ENCODE peak calls at places on chromosome 7, in four cellular contexts. One of them, this sample, is unnamed.

GRCh38 chr7:50940621-50941020 is 157.9 kb upstream of the GRB10 start:
- DNase-seq in sigmoid colon: no peak
- DNase-seq in transverse colon: no peak
- DNase-seq in GM12865: no peak
- DNase-seq in this sample: no peak

GRCh38 chr7:101612885-101613490 is 16.1 kb downstream of the MYL10 start:
- DNase-seq in sigmoid colon: no peak
- DNase-seq in transverse colon: no peak
- DNase-seq in GM12865: no peak
- DNase-seq in this sample: no peak

GRCh38 chr7:81600608-81601007 is 169.2 kb downstream of the HGF start:
- DNase-seq in sigmoid colon: no peak
- DNase-seq in transverse colon: no peak
- DNase-seq in GM12865: no peak
- DNase-seq in this sample: no peak

GRCh38 chr7:519974-520458 is 370 bp upstream of the PDGFA start:
- DNase-seq in sigmoid colon: peak; percentile 80
- DNase-seq in transverse colon: peak; percentile 48
- DNase-seq in GM12865: peak; percentile 45
- DNase-seq in this sample: no peak

GRCh38 chr7:34837316-34837715 is 179.3 kb downstream of the NPSR1 start:
- DNase-seq in sigmoid colon: no peak
- DNase-seq in transverse colon: no peak
- DNase-seq in GM12865: no peak
- DNase-seq in this sample: no peak

GRCh38 chr7:105591522-105591921 is 10.2 kb upstream of the EFCAB10 start:
- DNase-seq in sigmoid colon: no peak
- DNase-seq in transverse colon: no peak
- DNase-seq in GM12865: no peak
- DNase-seq in this sample: no peak

GRCh38 chr7:130891254-130892094 is 157.5 kb upstream of the KLF14 start:
- DNase-seq in sigmoid colon: peak; percentile 83
- DNase-seq in transverse colon: no peak
- DNase-seq in GM12865: no peak
- DNase-seq in this sample: no peak

GRCh38 chr7:108226723-108227359 is 96.7 kb upstream of the LAMB4 start:
- DNase-seq in sigmoid colon: no peak
- DNase-seq in transverse colon: no peak
- DNase-seq in GM12865: no peak
- DNase-seq in this sample: no peak

GRCh38 chr7:70406419-70407189 is 725.3 kb upstream of the GALNT17 start:
- DNase-seq in sigmoid colon: no peak
- DNase-seq in transverse colon: no peak
- DNase-seq in GM12865: no peak
- DNase-seq in this sample: no peak

GRCh38 chr7:32244806-32245345 is 174.7 kb upstream of the PDE1C start:
- DNase-seq in sigmoid colon: no peak
- DNase-seq in transverse colon: no peak
- DNase-seq in GM12865: no peak
- DNase-seq in this sample: no peak

GRCh38 chr7:70434376-70434775 is 697.6 kb upstream of the GALNT17 start:
- DNase-seq in sigmoid colon: no peak
- DNase-seq in transverse colon: no peak
- DNase-seq in GM12865: no peak
- DNase-seq in this sample: no peak

GRCh38 chr7:78301361-78301760 is 502.8 kb downstream of the PHTF2 start:
- DNase-seq in sigmoid colon: no peak
- DNase-seq in transverse colon: no peak
- DNase-seq in GM12865: no peak
- DNase-seq in this sample: no peak

GRCh38 chr7:101582971-101583370 is 46.1 kb downstream of the MYL10 start:
- DNase-seq in sigmoid colon: no peak
- DNase-seq in transverse colon: no peak
- DNase-seq in GM12865: no peak
- DNase-seq in this sample: no peak

GRCh38 chr7:51354434-51354833 is 37.8 kb upstream of the COBL start:
- DNase-seq in sigmoid colon: no peak
- DNase-seq in transverse colon: no peak
- DNase-seq in GM12865: no peak
- DNase-seq in this sample: no peak

GRCh38 chr7:87497482-87497881 is 22.0 kb upstream of the ABCB4 start:
- DNase-seq in sigmoid colon: no peak
- DNase-seq in transverse colon: no peak
- DNase-seq in GM12865: no peak
- DNase-seq in this sample: no peak

GRCh38 chr7:19114591-19114855 is 2.9 kb downstream of the TWIST1 start:
- DNase-seq in sigmoid colon: no peak
- DNase-seq in transverse colon: no peak
- DNase-seq in GM12865: no peak
- DNase-seq in this sample: no peak

GRCh38 chr7:19112290-19113000 is 5.0 kb downstream of the TWIST1 start:
- DNase-seq in sigmoid colon: peak; percentile 57
- DNase-seq in transverse colon: no peak
- DNase-seq in GM12865: no peak
- DNase-seq in this sample: no peak

GRCh38 chr7:19111474-19112143 is 5.8 kb downstream of the TWIST1 start:
- DNase-seq in sigmoid colon: no peak
- DNase-seq in transverse colon: no peak
- DNase-seq in GM12865: no peak
- DNase-seq in this sample: no peak

GRCh38 chr7:19113855-19114590 is 3.4 kb downstream of the TWIST1 start:
- DNase-seq in sigmoid colon: no peak
- DNase-seq in transverse colon: no peak
- DNase-seq in GM12865: no peak
- DNase-seq in this sample: no peak

DNA sequence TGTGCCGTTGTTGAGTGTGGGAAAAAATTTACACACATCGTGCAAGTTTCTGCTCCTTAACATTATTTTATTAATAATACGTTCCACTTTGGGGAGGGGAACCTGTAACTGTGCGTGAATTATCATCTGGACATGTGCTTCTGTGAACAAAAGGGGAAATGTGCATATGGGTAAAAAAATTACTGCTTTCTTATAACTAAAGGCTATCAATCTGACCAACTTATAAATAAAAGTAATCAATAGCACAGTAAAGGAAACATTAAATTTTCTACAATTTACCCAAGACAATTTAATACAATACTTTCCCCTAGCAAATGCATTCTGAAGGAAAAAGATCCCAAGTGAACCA is 4.5 kb downstream of the TWIST1 start:
- DNase-seq in sigmoid colon: no peak
- DNase-seq in transverse colon: no peak
- DNase-seq in GM12865: no peak
- DNase-seq in this sample: no peak
- H3K4me3 ChIP-seq in sigmoid colon: no peak overlapping the region
- H3K4me3 ChIP-seq in transverse colon: no peak overlapping the region
- H3K4me3 ChIP-seq in GM12865: no peak overlapping the region
- H3K4me3 ChIP-seq in this sample: no peak overlapping the region

GRCh38 chr7:19749658-19750057 is 23.8 kb downstream of the TMEM196 start:
- DNase-seq in sigmoid colon: no peak
- DNase-seq in transverse colon: no peak
- DNase-seq in GM12865: no peak
- DNase-seq in this sample: no peak

GRCh38 chr7:19752045-19752444 is 21.4 kb downstream of the TMEM196 start:
- DNase-seq in sigmoid colon: no peak
- DNase-seq in transverse colon: no peak
- DNase-seq in GM12865: peak; percentile 1
- DNase-seq in this sample: no peak

DNA sequence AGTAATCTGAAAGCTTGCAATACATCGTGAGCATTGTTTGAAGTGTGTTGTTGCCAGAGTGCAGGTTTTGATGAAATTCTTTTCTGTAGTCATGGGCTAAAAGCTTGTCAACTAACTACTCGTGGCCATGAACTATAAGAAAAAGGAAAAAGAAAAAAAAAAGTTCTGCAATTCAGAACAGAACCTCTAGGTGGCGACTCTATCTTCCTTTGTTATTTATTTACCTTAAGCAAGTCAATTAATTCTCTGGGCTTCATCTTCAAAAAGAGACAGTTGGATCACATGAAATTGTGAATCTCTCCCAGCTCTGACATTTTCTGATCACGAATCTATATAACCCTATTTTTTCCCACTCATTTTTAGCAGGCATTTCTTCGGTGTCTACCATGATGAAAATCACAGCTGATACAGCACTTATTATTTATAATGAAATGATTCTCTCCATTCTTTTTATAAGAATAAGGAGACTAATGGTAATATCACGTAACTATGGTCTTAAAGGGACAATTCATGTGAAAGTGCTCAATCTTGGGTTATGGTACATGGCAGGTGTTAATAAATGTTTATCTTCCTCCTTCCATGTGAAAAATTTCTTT is 18.8 kb downstream of the TMEM196 start:
- DNase-seq in sigmoid colon: no peak
- DNase-seq in transverse colon: no peak
- DNase-seq in GM12865: peak; percentile 56
- DNase-seq in this sample: peak; percentile 13
- TF ChIP-seq CTCF in sigmoid colon: peak; percentile 62
- TF ChIP-seq CTCF in transverse colon: peak; percentile 73
- TF ChIP-seq CTCF in GM12865: peak; percentile 64
- TF ChIP-seq CTCF in this sample: peak; percentile 66

GRCh38 chr7:44998153-44998871 is 1.7 kb upstream of the CCM2 start:
- DNase-seq in sigmoid colon: peak; percentile 24
- DNase-seq in transverse colon: no peak
- DNase-seq in GM12865: no peak
- DNase-seq in this sample: no peak
- H3K4me3 ChIP-seq in sigmoid colon: no peak overlapping the region
- H3K4me3 ChIP-seq in transverse colon: no peak overlapping the region
- H3K4me3 ChIP-seq in GM12865: peak overlapping the region; percentile 97
- H3K4me3 ChIP-seq in this sample: peak overlapping the region; percentile 10

DNA sequence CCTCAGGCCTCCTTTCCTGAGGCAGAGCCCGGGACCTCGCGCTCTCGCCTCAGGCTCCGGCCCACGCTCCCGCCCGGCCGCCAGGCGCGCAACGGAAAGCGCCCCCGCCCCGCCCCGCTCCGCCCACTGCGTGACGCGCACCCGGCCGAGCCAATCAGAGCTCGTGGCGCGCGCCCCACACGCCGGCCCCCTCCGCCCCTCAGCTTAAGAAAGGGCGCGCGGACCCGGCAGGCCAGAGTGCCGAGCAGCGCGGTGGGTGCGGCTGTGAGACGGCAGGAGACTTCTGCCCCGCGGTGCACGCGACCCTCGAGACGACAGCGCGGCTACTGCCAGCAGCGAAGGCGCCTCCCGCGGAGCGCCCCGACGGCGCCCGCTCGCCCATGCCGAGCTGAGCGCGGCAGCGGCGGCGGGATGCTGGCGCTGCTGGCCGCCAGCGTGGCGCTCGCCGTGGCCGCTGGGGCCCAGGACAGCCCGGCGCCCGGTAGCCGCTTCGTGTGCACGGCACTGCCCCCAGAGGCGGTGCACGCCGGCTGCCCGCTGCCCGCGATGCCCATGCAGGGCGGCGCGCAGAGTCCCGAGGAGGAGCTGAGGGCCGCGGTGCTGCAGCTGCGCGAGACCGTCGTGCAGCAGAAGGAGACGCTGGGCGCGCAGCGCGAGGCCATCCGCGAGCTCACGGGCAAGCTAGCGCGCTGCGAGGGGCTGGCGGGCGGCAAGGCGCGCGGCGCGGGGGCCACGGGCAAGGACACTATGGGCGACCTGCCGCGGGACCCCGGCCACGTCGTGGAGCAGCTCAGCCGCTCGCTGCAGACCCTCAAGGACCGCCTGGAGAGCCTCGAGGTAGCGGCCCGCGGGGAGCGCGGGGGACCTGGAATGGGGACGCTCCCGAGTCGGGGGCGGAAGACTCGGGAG is at the start of gene NPTX2:
- DNase-seq in sigmoid colon: no peak
- DNase-seq in transverse colon: peak; percentile 18
- DNase-seq in GM12865: no peak
- DNase-seq in this sample: no peak
- TF ChIP-seq CTCF in sigmoid colon: no peak
- TF ChIP-seq CTCF in transverse colon: peak; percentile 12
- TF ChIP-seq CTCF in GM12865: no peak
- TF ChIP-seq CTCF in this sample: no peak

GRCh38 chr7:17936321-17936720 is 4.0 kb downstream of the SNX13 start:
- DNase-seq in sigmoid colon: no peak
- DNase-seq in transverse colon: no peak
- DNase-seq in GM12865: no peak
- DNase-seq in this sample: no peak

GRCh38 chr7:17939111-17939669 is 1.1 kb downstream of the SNX13 start:
- DNase-seq in sigmoid colon: no peak
- DNase-seq in transverse colon: no peak
- DNase-seq in GM12865: peak; percentile 10
- DNase-seq in this sample: no peak

GRCh38 chr7:17939670-17940301 is 508 bp downstream of the SNX13 start:
- DNase-seq in sigmoid colon: peak; percentile 71
- DNase-seq in transverse colon: peak; percentile 63
- DNase-seq in GM12865: peak; percentile 46
- DNase-seq in this sample: no peak

GRCh38 chr7:17934612-17935247 is 5.6 kb downstream of the SNX13 start:
- DNase-seq in sigmoid colon: no peak
- DNase-seq in transverse colon: no peak
- DNase-seq in GM12865: no peak
- DNase-seq in this sample: no peak

DNA sequence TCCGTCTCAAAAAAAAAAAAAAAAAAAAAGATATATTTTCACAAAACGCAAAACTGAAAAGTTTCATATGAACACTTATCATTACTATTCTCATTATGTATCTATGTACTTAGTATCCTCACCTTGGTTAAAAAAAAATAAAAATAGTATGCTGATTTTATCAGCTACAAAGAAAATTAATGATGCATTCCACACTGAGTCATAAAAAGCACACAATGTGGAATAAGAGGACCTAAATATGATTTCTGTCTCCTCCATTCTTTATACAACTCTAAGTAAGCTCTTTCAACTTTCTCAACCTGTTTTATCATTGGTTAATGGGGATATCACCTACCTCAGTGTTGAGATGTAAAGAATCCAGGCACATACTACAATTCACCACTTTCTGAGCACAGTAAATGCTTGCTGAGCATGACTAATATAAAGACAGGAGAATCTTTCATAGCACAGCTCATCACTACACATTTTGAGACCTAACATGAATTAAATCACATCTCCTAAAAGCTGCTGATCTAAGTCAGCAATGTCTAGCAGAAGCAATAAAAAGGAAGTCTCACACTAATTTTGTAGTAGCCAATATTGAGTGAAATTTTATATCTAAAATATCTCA is 2.7 kb downstream of the SNX13 start:
- DNase-seq in sigmoid colon: no peak
- DNase-seq in transverse colon: no peak
- DNase-seq in GM12865: peak; percentile 9
- DNase-seq in this sample: no peak
- H3K4me3 ChIP-seq in sigmoid colon: no peak overlapping the region
- H3K4me3 ChIP-seq in transverse colon: no peak overlapping the region
- H3K4me3 ChIP-seq in GM12865: peak overlapping the region; percentile 91
- H3K4me3 ChIP-seq in this sample: no peak overlapping the region

DNA sequence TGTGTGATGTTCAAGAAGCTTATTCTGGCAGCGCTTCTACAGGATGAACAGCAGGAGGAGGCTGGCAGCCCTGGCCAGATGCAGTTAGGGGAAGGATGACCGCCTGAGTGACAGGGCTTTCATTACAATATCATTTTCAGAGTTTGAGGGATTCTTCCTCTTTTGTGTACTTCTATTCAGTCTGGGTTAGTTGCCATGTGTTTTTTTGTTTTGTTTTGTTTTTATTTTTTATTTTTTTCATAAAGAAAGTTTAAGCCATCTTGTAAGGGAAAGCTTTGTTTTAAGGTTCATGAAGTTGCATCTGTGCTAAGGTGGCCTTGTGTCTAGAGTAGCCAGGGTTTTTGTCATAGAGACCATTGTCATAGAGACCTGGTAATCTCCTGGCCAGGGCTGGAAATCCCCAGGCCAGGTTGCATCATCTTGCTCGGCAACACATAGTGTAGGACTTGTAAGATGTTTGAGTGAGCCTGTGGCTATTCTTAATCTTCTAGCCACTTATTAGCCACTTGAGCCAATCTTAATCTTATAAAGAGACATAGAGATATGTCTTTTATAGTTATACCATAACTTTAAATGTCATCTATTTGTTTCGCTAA is 230.5 kb upstream of the TMEM229A start:
- DNase-seq in sigmoid colon: no peak
- DNase-seq in transverse colon: no peak
- DNase-seq in GM12865: peak; percentile 75
- DNase-seq in this sample: peak; percentile 34
- TF ChIP-seq CTCF in sigmoid colon: no peak
- TF ChIP-seq CTCF in transverse colon: no peak
- TF ChIP-seq CTCF in GM12865: no peak
- TF ChIP-seq CTCF in this sample: no peak